ENCODE peak calls at places on chromosomes 2 and 18, in seven cellular contexts. K is effector memory CD4-positive, alpha-beta T cell; S is A549; N is ovary; X is breast epithelium; I is heart left ventricle; L is PC-3. M is an unnamed sample. For H3K4me1, the result is how much of the 10 kb centered on the place peaks cover.

GRCh38 chr2:166202778-166203177 is 75.0 kb upstream of the SCN1A start:
- DNase-seq in K (no peak), L (no peak), X (no peak), S (no peak), I (no peak), N (no peak), M (no peak)

GRCh38 chr18:24500766-24501165 is 40.3 kb downstream of the HRH4 start:
- DNase-seq in I (no peak), L (no peak), K (no peak), X (no peak), S (no peak), N (no peak), M (no peak)

GRCh38 chr2:45627911-45628310 is 16.8 kb upstream of the SRBD1 start:
- DNase-seq in X (no peak), L (no peak), S (no peak), I (no peak), K (no peak), N (no peak), M (no peak)

GRCh38 chr2:67446504-67446911 is 49.4 kb downstream of the ETAA1 start:
- DNase-seq in I (no peak), X (no peak), K (no peak), S (no peak), N (no peak), L (peak), M (no peak)

GRCh38 chr2:241558532-241559488 is at the start of gene BOK:
- DNase-seq in K (no peak), I (peak), X (peak), N (peak), S (peak), L (peak), M (no peak)

GRCh38 chr2:101265893-101266499 is 13.3 kb downstream of the CNOT11 start:
- DNase-seq in N (no peak), K (no peak), S (no peak), L (peak), X (no peak), I (no peak), M (no peak)

GRCh38 chr18:11899063-11899462 is 9.1 kb downstream of the MPPE1 start:
- DNase-seq in X (no peak), I (no peak), N (no peak), K (no peak), L (no peak), S (no peak), M (no peak)

GRCh38 chr2:56185101-56185581 is 1.4 kb downstream of the CCDC85A start:
- DNase-seq in I (peak), X (no peak), S (peak), K (no peak), N (no peak), L (peak), M (no peak)

GRCh38 chr18:33532978-33533377 is 45.0 kb upstream of the ASXL3 start:
- DNase-seq in I (no peak), K (no peak), S (no peak), L (no peak), N (no peak), X (no peak), M (no peak)

GRCh38 chr2:11187733-11188132 is 32.5 kb downstream of the SLC66A3 start:
- DNase-seq in X (no peak), L (no peak), N (no peak), I (no peak), K (no peak), S (no peak), M (no peak)

GRCh38 chr2:24972315-24972958 is 682 bp upstream of the DNAJC27 start:
- DNase-seq in K (no peak), I (peak), S (peak), L (peak), N (peak), X (peak), M (peak)

GRCh38 chr18:76999077-76999476 is 133.5 kb downstream of the MBP start:
- DNase-seq in N (no peak), K (no peak), X (no peak), I (no peak), L (no peak), S (no peak), M (no peak)

GRCh38 chr2:101230541-101230993 is 22.1 kb upstream of the CNOT11 start:
- DNase-seq in S (no peak), N (no peak), L (no peak), I (no peak), X (no peak), K (no peak), M (no peak)

GRCh38 chr2:44741507-44741906 is 200.0 kb upstream of the SIX3 start:
- DNase-seq in S (no peak), X (no peak), N (no peak), L (no peak), I (no peak), K (no peak), M (no peak)

GRCh38 chr2:165410231-165410630 is 59.3 kb upstream of the CSRNP3 start:
- DNase-seq in K (no peak), S (no peak), I (no peak), L (no peak), N (no peak), X (no peak), M (no peak)

GRCh38 chr2:44934962-44935853 is 6.3 kb upstream of the SIX3 start:
- DNase-seq in X (no peak), S (no peak), K (no peak), N (no peak), I (no peak), L (no peak), M (no peak)

GRCh38 chr18:55868909-55869308 is 280.9 kb upstream of the TCF4 start:
- DNase-seq in K (no peak), X (no peak), S (no peak), I (no peak), L (peak), N (no peak), M (no peak)

GRCh38 chr2:150617351-150617750 is 129.9 kb upstream of the RND3 start:
- DNase-seq in L (no peak), N (no peak), K (no peak), S (no peak), X (no peak), I (no peak), M (no peak)

GRCh38 chr18:37447959-37448916 is 117.4 kb downstream of the CELF4 start:
- DNase-seq in N (no peak), X (no peak), K (no peak), S (no peak), L (no peak), I (no peak), M (no peak)

GRCh38 chr2:30984141-30984540 is 154.1 kb downstream of the GALNT14 start:
- DNase-seq in I (peak), K (no peak), S (no peak), X (peak), L (no peak), N (no peak), M (no peak)

GRCh38 chr2:177575358-177575757 is 182.8 kb downstream of the AGPS start:
- DNase-seq in X (no peak), K (no peak), S (no peak), N (no peak), I (no peak), L (no peak), M (no peak)

GRCh38 chr2:177334940-177335543 is 57.5 kb upstream of the AGPS start:
- DNase-seq in L (peak), S (peak), K (no peak), I (no peak), X (no peak), N (no peak), M (peak)

GRCh38 chr18:79528846-79529245 is 133.1 kb downstream of the NFATC1 start:
- DNase-seq in L (peak), X (no peak), N (peak), I (peak), K (peak), S (peak), M (peak)

GRCh38 chr2:637804-638203 is 39.4 kb downstream of the TMEM18 start:
- DNase-seq in X (no peak), I (no peak), S (no peak), N (no peak), K (no peak), L (peak), M (no peak)

GRCh38 chr2:108182489-108182888 is 57.3 kb upstream of the SULT1C3 start:
- DNase-seq in N (no peak), X (no peak), I (no peak), S (no peak), L (peak), K (no peak), M (peak)

GRCh38 chr18:5144629-5145028 is 52.4 kb downstream of the AKAIN1 start:
- DNase-seq in L (no peak), X (no peak), I (no peak), K (no peak), S (no peak), N (no peak), M (no peak)

GRCh38 chr18:5073026-5073944 is 123.8 kb downstream of the AKAIN1 start:
- DNase-seq in X (no peak), N (no peak), L (peak), S (no peak), K (no peak), I (no peak), M (peak)

GRCh38 chr2:46690825-46691224 is 211.5 kb downstream of the TMEM247 start:
- DNase-seq in S (peak), L (peak), X (no peak), N (no peak), I (no peak), K (no peak), M (no peak)

GRCh38 chr2:11921030-11921583 is 174.7 kb downstream of the LPIN1 start:
- DNase-seq in S (no peak), L (no peak), N (no peak), I (no peak), K (no peak), X (no peak), M (no peak)

GRCh38 chr18:65592419-65592818 is 158.4 kb upstream of the CDH7 start:
- DNase-seq in I (no peak), L (peak), S (no peak), X (no peak), K (no peak), N (no peak), M (peak)

GRCh38 chr2:150517951-150518680 is 30.6 kb upstream of the RND3 start:
- DNase-seq in S (no peak), N (no peak), K (no peak), L (peak), X (no peak), I (no peak), M (no peak)

GRCh38 chr18:46676162-46676830 is 19.3 kb upstream of the LOXHD1 start:
- DNase-seq in X (no peak), S (no peak), I (no peak), N (no peak), L (peak), K (no peak), M (no peak)

GRCh38 chr2:109201465-109202420 is 72.7 kb downstream of the SH3RF3 start:
- DNase-seq in X (no peak), S (no peak), L (no peak), N (no peak), I (peak), K (no peak), M (peak)

GRCh38 chr2:109203246-109204011 is 74.4 kb downstream of the SH3RF3 start:
- DNase-seq in L (no peak), K (no peak), N (no peak), S (no peak), I (no peak), X (no peak), M (no peak)

GRCh38 chr2:109200616-109201464 is 71.8 kb downstream of the SH3RF3 start:
- DNase-seq in I (peak), L (no peak), X (no peak), S (no peak), N (no peak), K (no peak), M (no peak)

GRCh38 chr2:109204412-109204811 is 75.4 kb downstream of the SH3RF3 start:
- DNase-seq in L (no peak), S (no peak), N (no peak), X (no peak), K (no peak), I (no peak), M (no peak)

GRCh38 chr2:109202486-109202885 is 73.5 kb downstream of the SH3RF3 start:
- DNase-seq in N (no peak), I (no peak), X (no peak), L (no peak), K (no peak), S (no peak), M (no peak)
- H3K4me1 ChIP-seq in N (under half), I (under half), X (under half), L (under half), K (under half), S (under half), M (under half)

GRCh38 chr2:106534471-106534870 is 47.3 kb downstream of the CD8B2 start:
- DNase-seq in S (no peak), N (no peak), L (no peak), K (no peak), X (no peak), I (no peak), M (no peak)
- H3K4me1 ChIP-seq in S (under half), N (under half), L (under half), K (under half), X (under half), I (under half), M (under half)

GRCh38 chr2:160308476-160308875 is 108.4 kb upstream of the ITGB6 start:
- DNase-seq in L (no peak), X (no peak), N (no peak), I (peak), K (no peak), S (no peak), M (no peak)
- H3K4me1 ChIP-seq in L (under half), X (under half), N (under half), I (under half), K (under half), S (under half), M (under half)

GRCh38 chr2:225275443-225275842 is 124.1 kb upstream of the NYAP2 start:
- DNase-seq in L (no peak), I (no peak), X (no peak), S (no peak), N (no peak), K (no peak), M (no peak)
- H3K4me1 ChIP-seq in L (under half), I (under half), X (under half), S (under half), N (under half), K (under half), M (under half)

DNA sequence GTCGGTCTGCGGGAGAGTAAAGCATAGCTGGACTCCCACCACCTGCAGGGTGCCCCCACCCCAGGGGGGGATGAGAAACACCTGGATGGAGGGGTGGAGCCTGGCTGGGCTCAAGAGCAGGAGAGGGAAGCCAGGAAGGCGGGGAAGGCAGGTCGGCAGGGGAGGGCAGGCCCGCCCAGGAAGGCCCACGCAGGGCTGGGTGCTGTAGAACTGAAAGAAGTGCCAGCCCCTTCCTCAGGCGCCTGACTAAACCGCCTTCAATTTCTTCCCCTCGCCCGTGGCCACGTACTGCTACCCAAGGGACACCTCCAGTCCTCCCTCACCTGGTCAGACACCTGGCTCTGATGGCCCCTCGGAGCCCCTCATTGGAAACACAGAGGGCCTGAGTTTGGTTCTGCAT is 175.4 kb downstream of the HDAC4 start:
- DNase-seq in I (no peak), S (no peak), X (no peak), K (no peak), N (no peak), L (no peak), M (no peak)
- H3K4me1 ChIP-seq in I (half or more), S (under half), X (under half), K (under half), N (under half), L (under half), M (under half)

GRCh38 chr2:96205888-96206287 is 2.7 kb downstream of the STARD7 start:
- DNase-seq in N (no peak), X (no peak), S (no peak), K (no peak), I (no peak), L (peak), M (no peak)
- H3K4me1 ChIP-seq in N (under half), X (under half), S (half or more), K (under half), I (under half), L (under half), M (under half)